ENCODE peak calls at places on chromosome 1, in seven cellular contexts. Y, P, R, B, O, U and G are unnamed samples.

GRCh38 chr1:42143875-42144274 is 9.3 kb upstream of the GUCA2B start:
- DNase-seq in B (no peak), R (no peak), O (no peak), U (no peak), Y (no peak), P (no peak), G (no peak)

GRCh38 chr1:221611930-221612777 is 129.7 kb downstream of the DUSP10 start:
- DNase-seq in P (no peak), Y (no peak), O (peak), U (peak), B (peak), R (peak), G (no peak)

GRCh38 chr1:52792002-52792401 is 50.6 kb upstream of the ZYG11A start:
- DNase-seq in R (no peak), B (no peak), O (no peak), Y (no peak), P (no peak), U (peak), G (no peak)

GRCh38 chr1:7827134-7827955 is 25.5 kb downstream of the UTS2 start:
- DNase-seq in U (no peak), Y (no peak), R (no peak), O (no peak), P (peak), B (no peak), G (no peak)

GRCh38 chr1:157363660-157364140 is 188.6 kb downstream of the FCRL5 start:
- DNase-seq in O (no peak), U (peak), P (no peak), Y (no peak), B (peak), R (no peak), G (no peak)

GRCh38 chr1:113479713-113480676 is 89.7 kb downstream of the MAGI3 start:
- DNase-seq in P (no peak), R (no peak), Y (no peak), O (no peak), B (peak), U (no peak), G (no peak)

GRCh38 chr1:180158149-180159147 is 3.8 kb downstream of the QSOX1 start:
- DNase-seq in O (no peak), Y (no peak), P (no peak), U (no peak), R (no peak), B (no peak), G (no peak)

GRCh38 chr1:2091611-2092604 is 41.7 kb downstream of the PRKCZ start:
- DNase-seq in O (peak), R (no peak), Y (no peak), U (no peak), B (peak), P (peak), G (no peak)

GRCh38 chr1:109891930-109892329 is 18.7 kb upstream of the CSF1 start:
- DNase-seq in U (no peak), Y (no peak), P (no peak), O (no peak), B (no peak), R (no peak), G (peak)

GRCh38 chr1:173669491-173669941 is at the start of gene ANKRD45:
- DNase-seq in R (peak), O (peak), B (peak), P (no peak), U (peak), Y (no peak), G (no peak)
- H3K4me3 ChIP-seq in R (peak), O (peak), B (peak), P (no peak), U (peak), Y (peak), G (no peak)

GRCh38 chr1:183178490-183178889 is 7.6 kb upstream of the LAMC2 start:
- DNase-seq in P (no peak), B (peak), R (no peak), O (no peak), U (peak), Y (no peak), G (no peak)

GRCh38 chr1:183180634-183181056 is 5.4 kb upstream of the LAMC2 start:
- DNase-seq in Y (no peak), O (peak), P (no peak), R (peak), B (peak), U (peak), G (no peak)

GRCh38 chr1:183175631-183176030 is 10.4 kb upstream of the LAMC2 start:
- DNase-seq in O (no peak), R (no peak), B (no peak), P (no peak), Y (no peak), U (no peak), G (no peak)

GRCh38 chr1:183185941-183186490 is at the start of gene LAMC2:
- DNase-seq in R (no peak), O (no peak), P (no peak), B (peak), Y (no peak), U (peak), G (no peak)

GRCh38 chr1:183180213-183180612 is 5.9 kb upstream of the LAMC2 start:
- DNase-seq in P (no peak), U (peak), Y (no peak), B (peak), R (peak), O (no peak), G (no peak)
- H3K4me3 ChIP-seq in P (no peak), U (no peak), Y (no peak), B (no peak), R (no peak), O (peak), G (no peak)

DNA sequence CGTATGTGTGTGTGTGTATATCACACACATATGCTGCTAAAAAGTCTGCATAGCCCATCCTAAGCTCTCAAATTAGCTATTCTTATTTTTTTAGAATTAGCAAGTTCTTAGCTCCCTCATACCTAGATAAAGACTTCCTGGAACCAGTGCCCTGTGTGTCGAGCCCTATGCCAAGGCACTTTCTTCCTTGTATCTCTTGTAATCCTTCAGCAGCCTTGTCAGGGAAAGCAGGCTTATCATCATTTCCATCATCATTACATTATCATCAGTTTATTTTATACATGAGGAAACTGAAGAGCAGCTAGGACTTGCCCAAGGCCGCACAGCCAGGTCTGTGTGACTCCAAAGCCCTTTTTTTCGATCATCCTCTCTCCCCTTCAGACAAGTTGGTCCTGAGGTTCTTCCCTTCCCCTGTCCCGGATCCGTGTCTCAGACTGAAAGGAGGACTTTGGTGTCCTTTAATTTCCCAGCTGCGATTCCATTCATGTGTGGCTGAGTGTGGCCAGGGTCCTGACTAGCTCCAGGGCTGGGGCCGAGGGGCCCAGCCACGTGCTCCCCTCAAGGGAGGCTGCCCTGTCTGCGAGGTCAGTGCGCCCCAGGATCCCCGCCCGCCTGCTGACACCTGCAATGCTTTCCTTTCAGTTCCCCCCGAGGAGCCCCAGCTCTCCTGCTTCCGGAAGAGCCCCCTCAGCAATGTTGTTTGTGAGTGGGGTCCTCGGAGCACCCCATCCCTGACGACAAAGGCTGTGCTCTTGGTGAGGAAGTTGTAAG is 24.9 kb downstream of the IL6R start:
- DNase-seq in Y (no peak), R (no peak), U (no peak), O (no peak), P (no peak), B (no peak), G (no peak)
- H3K4me3 ChIP-seq in Y (no peak), R (no peak), U (no peak), O (no peak), P (no peak), B (no peak), G (no peak)

DNA sequence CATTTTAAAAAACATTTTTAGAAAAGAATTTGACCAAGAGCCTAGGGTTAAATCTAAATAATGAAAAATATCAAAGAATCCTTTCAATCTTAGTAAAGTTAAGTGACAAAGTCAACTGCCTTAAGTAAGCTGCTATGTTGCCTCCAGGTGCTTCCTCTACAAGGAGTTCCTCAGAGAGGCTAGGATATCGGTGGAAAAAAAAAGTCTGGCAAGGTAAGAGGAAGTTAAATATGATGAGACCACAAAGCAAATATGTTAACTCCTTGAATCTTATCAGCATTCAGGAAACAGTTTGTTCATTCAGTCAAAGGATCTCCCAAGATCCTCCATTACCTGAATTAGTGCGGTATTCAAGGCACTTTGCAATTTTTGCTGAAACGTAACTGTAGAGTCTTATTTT is 563.5 kb downstream of the PTPRC start:
- DNase-seq in Y (no peak), R (no peak), U (no peak), P (no peak), O (no peak), B (no peak), G (peak)
- H3K4me3 ChIP-seq in Y (no peak), R (no peak), U (no peak), P (no peak), O (no peak), B (no peak), G (peak)

GRCh38 chr1:237041795-237042466 is at the start of gene RYR2:
- DNase-seq in P (no peak), R (no peak), B (no peak), O (peak), Y (no peak), U (peak), G (no peak)
- H3K4me3 ChIP-seq in P (no peak), R (peak), B (no peak), O (peak), Y (peak), U (peak), G (no peak)